ENCODE peak calls at places on chromosomes 16 and 17, in five cellular contexts. One of them, this sample, is unnamed. For H3K36me3, the result is how much of the 10 kb centered on the place peaks cover.

GRCh38 chr17:333626-334396 is 18.8 kb downstream of the RPH3AL start:
- DNase-seq in mesenchymal stem cell: peak
- DNase-seq in IMR-90: peak
- DNase-seq in PC-3: no peak
- DNase-seq in Karpas-422: peak
- DNase-seq in this sample: peak

GRCh38 chr16:29852654-29853053 is 10.4 kb downstream of the CDIPT start:
- DNase-seq in mesenchymal stem cell: peak
- DNase-seq in IMR-90: peak
- DNase-seq in PC-3: no peak
- DNase-seq in Karpas-422: no peak
- DNase-seq in this sample: peak

GRCh38 chr17:81210868-81211267 is 11.9 kb downstream of the CEP131 start:
- DNase-seq in mesenchymal stem cell: no peak
- DNase-seq in PC-3: no peak
- DNase-seq in Karpas-422: no peak
- DNase-seq in IMR-90: no peak
- DNase-seq in this sample: peak

GRCh38 chr17:37752482-37752881 is 7.6 kb upstream of the HNF1B start:
- DNase-seq in mesenchymal stem cell: peak
- DNase-seq in IMR-90: peak
- DNase-seq in PC-3: peak
- DNase-seq in Karpas-422: no peak
- DNase-seq in this sample: peak

GRCh38 chr17:76716146-76716833 is 5.5 kb upstream of the MXRA7 start:
- DNase-seq in mesenchymal stem cell: peak
- DNase-seq in IMR-90: peak
- DNase-seq in PC-3: no peak
- DNase-seq in Karpas-422: no peak
- DNase-seq in this sample: peak

GRCh38 chr16:11105038-11105903 is 150.7 kb downstream of the SOCS1 start:
- DNase-seq in IMR-90: peak
- DNase-seq in Karpas-422: peak
- DNase-seq in PC-3: peak
- DNase-seq in mesenchymal stem cell: peak
- DNase-seq in this sample: peak

GRCh38 chr16:1863681-1864460 is 8.1 kb downstream of the MEIOB start:
- DNase-seq in Karpas-422: peak
- DNase-seq in mesenchymal stem cell: peak
- DNase-seq in PC-3: peak
- DNase-seq in IMR-90: peak
- DNase-seq in this sample: no peak

GRCh38 chr17:5555254-5555653 is 29.1 kb downstream of the NLRP1 start:
- DNase-seq in Karpas-422: peak
- DNase-seq in mesenchymal stem cell: peak
- DNase-seq in IMR-90: peak
- DNase-seq in PC-3: no peak
- DNase-seq in this sample: peak

GRCh38 chr17:8904686-8905085 is 37.2 kb upstream of the PIK3R6 start:
- DNase-seq in IMR-90: no peak
- DNase-seq in Karpas-422: no peak
- DNase-seq in PC-3: no peak
- DNase-seq in mesenchymal stem cell: no peak
- DNase-seq in this sample: no peak

GRCh38 chr17:79991924-79992656 is 43.6 kb downstream of the TBC1D16 start:
- DNase-seq in IMR-90: peak
- DNase-seq in Karpas-422: no peak
- DNase-seq in mesenchymal stem cell: peak
- DNase-seq in PC-3: peak
- DNase-seq in this sample: no peak

GRCh38 chr16:16096161-16096857 is 127.0 kb downstream of the ABCC6 start:
- DNase-seq in Karpas-422: peak
- DNase-seq in PC-3: no peak
- DNase-seq in IMR-90: peak
- DNase-seq in mesenchymal stem cell: peak
- DNase-seq in this sample: peak

GRCh38 chr16:88383401-88384221 is 852 bp downstream of the ZNF469 start:
- DNase-seq in Karpas-422: no peak
- DNase-seq in mesenchymal stem cell: peak
- DNase-seq in PC-3: peak
- DNase-seq in IMR-90: peak
- DNase-seq in this sample: peak

GRCh38 chr17:41049110-41049509 is 2.0 kb upstream of the KRTAP2-1 start:
- DNase-seq in mesenchymal stem cell: peak
- DNase-seq in IMR-90: peak
- DNase-seq in Karpas-422: peak
- DNase-seq in PC-3: peak
- DNase-seq in this sample: peak

GRCh38 chr17:12732366-12732765 is 56.9 kb upstream of the ARHGAP44 start:
- DNase-seq in mesenchymal stem cell: no peak
- DNase-seq in PC-3: no peak
- DNase-seq in IMR-90: no peak
- DNase-seq in Karpas-422: no peak
- DNase-seq in this sample: no peak

GRCh38 chr17:1398900-1399299 is 1.1 kb downstream of the YWHAE start:
- DNase-seq in Karpas-422: peak
- DNase-seq in mesenchymal stem cell: peak
- DNase-seq in PC-3: no peak
- DNase-seq in IMR-90: peak
- DNase-seq in this sample: no peak

GRCh38 chr17:50693041-50693682 is 14.6 kb downstream of the ANKRD40 start:
- DNase-seq in mesenchymal stem cell: no peak
- DNase-seq in PC-3: peak
- DNase-seq in Karpas-422: no peak
- DNase-seq in IMR-90: peak
- DNase-seq in this sample: no peak

GRCh38 chr17:37787055-37787720 is 42.3 kb upstream of the HNF1B start:
- DNase-seq in mesenchymal stem cell: no peak
- DNase-seq in Karpas-422: no peak
- DNase-seq in IMR-90: peak
- DNase-seq in PC-3: no peak
- DNase-seq in this sample: peak

GRCh38 chr17:43398724-43399595 is at the start of gene ARL4D:
- DNase-seq in IMR-90: peak
- DNase-seq in mesenchymal stem cell: peak
- DNase-seq in Karpas-422: no peak
- DNase-seq in PC-3: peak
- DNase-seq in this sample: peak

GRCh38 chr17:42679492-42680330 is 1.9 kb downstream of the CCR10 start:
- DNase-seq in PC-3: peak
- DNase-seq in IMR-90: peak
- DNase-seq in Karpas-422: peak
- DNase-seq in mesenchymal stem cell: peak
- DNase-seq in this sample: peak

GRCh38 chr17:6775871-6776405 is at the start of gene FBXO39:
- DNase-seq in Karpas-422: no peak
- DNase-seq in mesenchymal stem cell: no peak
- DNase-seq in PC-3: no peak
- DNase-seq in IMR-90: no peak
- DNase-seq in this sample: no peak

GRCh38 chr17:79907855-79908254 is 68.6 kb upstream of the CBX4 start:
- DNase-seq in PC-3: no peak
- DNase-seq in Karpas-422: no peak
- DNase-seq in mesenchymal stem cell: no peak
- DNase-seq in IMR-90: peak
- DNase-seq in this sample: no peak

GRCh38 chr17:77432791-77433190 is 292.0 kb downstream of the SEC14L1 start:
- DNase-seq in mesenchymal stem cell: no peak
- DNase-seq in IMR-90: no peak
- DNase-seq in Karpas-422: no peak
- DNase-seq in PC-3: no peak
- DNase-seq in this sample: no peak

GRCh38 chr16:16158741-16159374 is 64.4 kb downstream of the ABCC6 start:
- DNase-seq in IMR-90: peak
- DNase-seq in Karpas-422: no peak
- DNase-seq in PC-3: peak
- DNase-seq in mesenchymal stem cell: peak
- DNase-seq in this sample: no peak

GRCh38 chr17:16085066-16085699 is 85.6 kb downstream of the TTC19 start:
- DNase-seq in PC-3: peak
- DNase-seq in Karpas-422: no peak
- DNase-seq in IMR-90: peak
- DNase-seq in mesenchymal stem cell: peak
- DNase-seq in this sample: peak

GRCh38 chr17:35082073-35082657 is 18.7 kb upstream of the RFFL start:
- DNase-seq in PC-3: peak
- DNase-seq in Karpas-422: no peak
- DNase-seq in IMR-90: peak
- DNase-seq in mesenchymal stem cell: peak
- DNase-seq in this sample: peak

GRCh38 chr16:89922477-89922883 is 662 bp upstream of the TUBB3 start:
- DNase-seq in IMR-90: peak
- DNase-seq in PC-3: peak
- DNase-seq in mesenchymal stem cell: peak
- DNase-seq in Karpas-422: no peak
- DNase-seq in this sample: peak

GRCh38 chr16:53651357-53651756 is 52.3 kb downstream of the RPGRIP1L start:
- DNase-seq in PC-3: no peak
- DNase-seq in mesenchymal stem cell: no peak
- DNase-seq in IMR-90: no peak
- DNase-seq in Karpas-422: no peak
- DNase-seq in this sample: no peak

GRCh38 chr17:57447357-57448019 is 191.2 kb downstream of the MSI2 start:
- DNase-seq in mesenchymal stem cell: no peak
- DNase-seq in Karpas-422: no peak
- DNase-seq in IMR-90: no peak
- DNase-seq in PC-3: no peak
- DNase-seq in this sample: no peak

GRCh38 chr17:19386276-19386863 is 620 bp downstream of the MFAP4 start:
- DNase-seq in IMR-90: peak
- DNase-seq in Karpas-422: no peak
- DNase-seq in mesenchymal stem cell: peak
- DNase-seq in PC-3: peak
- DNase-seq in this sample: peak

GRCh38 chr16:79536958-79537357 is 63.6 kb downstream of the MAF start:
- DNase-seq in IMR-90: no peak
- DNase-seq in Karpas-422: no peak
- DNase-seq in PC-3: no peak
- DNase-seq in mesenchymal stem cell: no peak
- DNase-seq in this sample: no peak
- H3K27ac ChIP-seq in IMR-90: no peak
- H3K27ac ChIP-seq in Karpas-422: no peak
- H3K27ac ChIP-seq in PC-3: no peak
- H3K27ac ChIP-seq in mesenchymal stem cell: no peak
- H3K27ac ChIP-seq in this sample: no peak

GRCh38 chr17:21200590-21201301 is 13.2 kb downstream of the TMEM11 start:
- DNase-seq in PC-3: no peak
- DNase-seq in IMR-90: no peak
- DNase-seq in mesenchymal stem cell: no peak
- DNase-seq in Karpas-422: no peak
- DNase-seq in this sample: no peak

GRCh38 chr17:21199856-21200255 is 14.1 kb downstream of the TMEM11 start:
- DNase-seq in mesenchymal stem cell: no peak
- DNase-seq in PC-3: no peak
- DNase-seq in Karpas-422: no peak
- DNase-seq in IMR-90: no peak
- DNase-seq in this sample: no peak

GRCh38 chr17:21202512-21202911 is 11.4 kb downstream of the TMEM11 start:
- DNase-seq in mesenchymal stem cell: no peak
- DNase-seq in Karpas-422: no peak
- DNase-seq in PC-3: no peak
- DNase-seq in IMR-90: no peak
- DNase-seq in this sample: no peak

GRCh38 chr17:21201302-21201602 is 12.7 kb downstream of the TMEM11 start:
- DNase-seq in Karpas-422: no peak
- DNase-seq in IMR-90: no peak
- DNase-seq in PC-3: peak
- DNase-seq in mesenchymal stem cell: no peak
- DNase-seq in this sample: no peak

GRCh38 chr17:21201874-21202273 is 12.1 kb downstream of the TMEM11 start:
- DNase-seq in Karpas-422: no peak
- DNase-seq in PC-3: no peak
- DNase-seq in IMR-90: no peak
- DNase-seq in mesenchymal stem cell: no peak
- DNase-seq in this sample: no peak
- H3K4me2 ChIP-seq in Karpas-422: no peak
- H3K4me2 ChIP-seq in PC-3: no peak
- H3K4me2 ChIP-seq in IMR-90: no peak
- H3K4me2 ChIP-seq in mesenchymal stem cell: no peak
- H3K4me2 ChIP-seq in this sample: no peak

DNA sequence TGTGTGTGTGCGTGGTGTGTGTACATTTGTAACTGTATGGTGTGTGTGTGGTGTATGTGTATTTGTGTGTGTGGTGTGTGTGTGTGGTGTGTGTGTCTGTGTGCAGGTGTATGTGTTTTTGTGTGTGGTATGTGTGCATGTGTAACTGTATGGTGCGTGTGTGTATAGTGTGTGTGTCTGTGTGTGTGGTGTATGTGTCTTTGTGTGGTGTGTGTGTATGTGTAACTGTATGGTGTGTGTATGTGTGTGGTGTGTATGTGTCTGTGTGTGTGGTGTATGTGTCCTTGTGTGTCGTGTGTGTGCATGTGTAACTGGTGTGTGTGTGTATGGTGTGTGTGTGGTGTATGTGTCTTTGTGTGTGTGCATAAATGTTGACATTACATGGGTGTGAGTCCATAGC is 163.7 kb upstream of the PLCG2 start:
- DNase-seq in mesenchymal stem cell: no peak
- DNase-seq in IMR-90: no peak
- DNase-seq in Karpas-422: no peak
- DNase-seq in PC-3: no peak
- DNase-seq in this sample: no peak
- H3K36me3 ChIP-seq in mesenchymal stem cell: half or more
- H3K36me3 ChIP-seq in IMR-90: under half
- H3K36me3 ChIP-seq in Karpas-422: under half
- H3K36me3 ChIP-seq in PC-3: under half
- H3K36me3 ChIP-seq in this sample: under half

GRCh38 chr16:85626191-85626951 is 13.2 kb downstream of the GSE1 start:
- DNase-seq in IMR-90: no peak
- DNase-seq in PC-3: no peak
- DNase-seq in Karpas-422: no peak
- DNase-seq in mesenchymal stem cell: peak
- DNase-seq in this sample: no peak
- H3K27ac ChIP-seq in IMR-90: no peak
- H3K27ac ChIP-seq in PC-3: no peak
- H3K27ac ChIP-seq in Karpas-422: no peak
- H3K27ac ChIP-seq in mesenchymal stem cell: no peak
- H3K27ac ChIP-seq in this sample: no peak